ENCODE peak calls at places on chromosomes 3 and 15, in four cellular contexts. M, O, T and U are unnamed samples.

GRCh38 chr15:85854345-85855097 is 59.8 kb upstream of the KLHL25 start:
- DNase-seq in T (no peak), O (peak), M (peak), U (no peak)

GRCh38 chr3:90184861-90185260 is 1077.4 kb downstream of the EPHA3 start:
- DNase-seq in T (no peak), M (no peak), O (no peak), U (no peak)

GRCh38 chr15:43100971-43101370 is 4.9 kb downstream of the UBR1 start:
- DNase-seq in M (no peak), O (no peak), T (no peak), U (no peak)

GRCh38 chr3:190575441-190576190 is 61.7 kb downstream of the IL1RAP start:
- DNase-seq in O (no peak), T (no peak), M (no peak), U (no peak)

GRCh38 chr15:39495871-39496459 is 84.9 kb upstream of the THBS1 start:
- DNase-seq in O (no peak), T (no peak), M (peak), U (no peak)

GRCh38 chr3:46095307-46095706 is 68.0 kb upstream of the XCR1 start:
- DNase-seq in M (no peak), T (no peak), O (no peak), U (no peak)

GRCh38 chr3:165195628-165196576 is at the start of gene SLITRK3:
- DNase-seq in T (no peak), M (no peak), O (peak), U (no peak)

GRCh38 chr3:135878501-135878900 is 87.0 kb upstream of the PPP2R3A start:
- DNase-seq in M (no peak), T (no peak), O (no peak), U (no peak)

GRCh38 chr15:98881526-98882517 is 125.8 kb downstream of the PGPEP1L start:
- DNase-seq in O (no peak), T (no peak), M (no peak), U (no peak)

GRCh38 chr3:131242201-131242600 is 139.4 kb upstream of the NUDT16 start:
- DNase-seq in O (no peak), T (no peak), M (no peak), U (no peak)

GRCh38 chr3:189276481-189277190 is 104.9 kb downstream of the TPRG1 start:
- DNase-seq in M (peak), T (no peak), O (no peak), U (no peak)

GRCh38 chr15:90665288-90666134 is 51.6 kb upstream of the BLM start:
- DNase-seq in M (peak), T (peak), O (no peak), U (no peak)

GRCh38 chr3:35793668-35794067 is 154.3 kb downstream of the ARPP21 start:
- DNase-seq in O (no peak), M (no peak), T (no peak), U (no peak)

GRCh38 chr3:53382106-53382505 is 34.8 kb upstream of the DCP1A start:
- DNase-seq in T (no peak), O (no peak), M (no peak), U (no peak)

GRCh38 chr3:178900244-178900643 is 171.4 kb downstream of the ZMAT3 start:
- DNase-seq in T (no peak), O (no peak), M (no peak), U (no peak)

GRCh38 chr3:9915252-9916141 is 1.4 kb upstream of the IL17RC start:
- DNase-seq in M (peak), T (peak), O (peak), U (peak)

GRCh38 chr15:67043939-67044771 is 21.2 kb upstream of the SMAD3 start:
- DNase-seq in M (peak), T (no peak), O (no peak), U (no peak)

GRCh38 chr3:191307341-191307740 is 21.9 kb upstream of the CCDC50 start:
- DNase-seq in O (no peak), T (no peak), M (no peak), U (no peak)

GRCh38 chr15:81091889-81092558 is 42.0 kb upstream of the CFAP161 start:
- DNase-seq in T (peak), O (peak), M (peak), U (no peak)

GRCh38 chr15:42306681-42307080 is 33.4 kb upstream of the TMEM87A start:
- DNase-seq in M (no peak), T (no peak), O (no peak), U (no peak)

GRCh38 chr3:88469216-88469615 is 319.5 kb downstream of the C3orf38 start:
- DNase-seq in M (no peak), O (no peak), T (no peak), U (no peak)

GRCh38 chr15:81323944-81324881 is at the start of gene STARD5:
- DNase-seq in M (peak), T (peak), O (peak), U (no peak)

GRCh38 chr15:100318880-100319279 is 22.9 kb downstream of the ADAMTS17 start:
- DNase-seq in O (no peak), M (no peak), T (no peak), U (no peak)

GRCh38 chr3:108150200-108150599 is 59.4 kb upstream of the CD47 start:
- DNase-seq in O (no peak), M (no peak), T (no peak), U (no peak)

GRCh38 chr15:53843166-53843565 is 83.7 kb upstream of the WDR72 start:
- DNase-seq in O (no peak), M (no peak), T (no peak), U (no peak)

GRCh38 chr15:76061700-76062099 is 1.9 kb downstream of the TMEM266 start:
- DNase-seq in T (no peak), M (no peak), O (no peak), U (no peak)

GRCh38 chr3:138009476-138010272 is at the start of gene CLDN18:
- DNase-seq in T (no peak), M (no peak), O (no peak), U (no peak)

GRCh38 chr3:170732660-170733245 is 137.2 kb downstream of the RPL22L1 start:
- DNase-seq in T (no peak), O (no peak), M (no peak), U (no peak)

GRCh38 chr15:50854594-50855490 is 53.6 kb upstream of the AP4E1 start:
- DNase-seq in M (no peak), O (no peak), T (no peak), U (no peak)

GRCh38 chr3:39013289-39013688 is 38.5 kb downstream of the SCN11A start:
- DNase-seq in M (no peak), T (no peak), O (no peak), U (no peak)

GRCh38 chr3:10340476-10340875 is 19.6 kb upstream of the SEC13 start:
- DNase-seq in O (no peak), T (no peak), M (no peak), U (no peak)

GRCh38 chr15:96285306-96285705 is 45.2 kb upstream of the NR2F2 start:
- DNase-seq in M (peak), O (no peak), T (peak), U (no peak)

GRCh38 chr3:142787719-142788118 is 63.9 kb downstream of the TRPC1 start:
- DNase-seq in T (no peak), O (no peak), M (no peak), U (no peak)

GRCh38 chr3:17151598-17152373 is 267.0 kb downstream of the PLCL2 start:
- DNase-seq in M (no peak), O (no peak), T (no peak), U (no peak)